ENCODE peak calls at places on chromosomes 6 and 20, in five cellular contexts. F is activated T-cell treated with anti-CD3 and anti-CD28 coated beads for 4 hours, K is iPS-NIHi11, Q is DMS79 treated with DMSO at 0.1 percent for 48 hours, D is cerebellum. R is an unnamed sample.
A peak's percentile ranks its signal among the peaks of the same experiment; 100 is the strongest.

GRCh38 chr6:54053893-54054391 is 57.3 kb upstream of the MLIP start:
- DNase-seq in F (no peak), K (peak; percentile 6), Q (peak; percentile 98), D (no peak), R (peak; percentile 90)

GRCh38 chr6:11317885-11318771 is 85.7 kb upstream of the NEDD9 start:
- DNase-seq in F (peak; percentile 67), K (peak; percentile 47), Q (no peak), D (no peak), R (peak; percentile 100)

GRCh38 chr6:38194282-38194572 is 374.7 kb downstream of the ZFAND3 start:
- DNase-seq in F (no peak), K (no peak), Q (no peak), D (no peak), R (no peak)

GRCh38 chr20:23528867-23529431 is 38.0 kb downstream of the CST8 start:
- DNase-seq in F (no peak), K (no peak), Q (no peak), D (no peak), R (no peak)

GRCh38 chr6:113171882-113172281 is 685.3 kb upstream of the MARCKS start:
- DNase-seq in F (no peak), K (no peak), Q (no peak), D (no peak), R (no peak)

GRCh38 chr20:57481281-57481711 is 43.6 kb downstream of the CTCFL start:
- DNase-seq in F (no peak), K (no peak), Q (no peak), D (no peak), R (no peak)

GRCh38 chr6:128567029-128567428 is 46.6 kb upstream of the PTPRK start:
- DNase-seq in F (no peak), K (no peak), Q (no peak), D (no peak), R (peak; percentile 31)

GRCh38 chr6:7445076-7445475 is 55.5 kb downstream of the RIOK1 start:
- DNase-seq in F (no peak), K (no peak), Q (no peak), D (no peak), R (no peak)

GRCh38 chr20:18665135-18665534 is 77.3 kb downstream of the DTD1 start:
- DNase-seq in F (no peak), K (no peak), Q (no peak), D (no peak), R (no peak)

GRCh38 chr20:46031701-46032254 is 2.8 kb downstream of the SLC12A5 start:
- DNase-seq in F (no peak), K (peak; percentile 85), Q (peak; percentile 20), D (peak; percentile 91), R (no peak)

GRCh38 chr6:33950891-33951889 is 147.4 kb upstream of the MLN start:
- DNase-seq in F (no peak), K (no peak), Q (peak; percentile 92), D (no peak), R (no peak)